ENCODE peak calls at places on chromosomes 4 and X, in four cellular contexts. J is heart right ventricle, B is ovary, S is endothelial cell. R is an unnamed sample.

GRCh38 chr4:13701937-13702446 is 74.5 kb upstream of the BOD1L1 start:
- DNase-seq in S (no peak), B (no peak), J (no peak), R (no peak)

GRCh38 chr4:136395212-136395722 is 1137.0 kb downstream of the PCDH18 start:
- DNase-seq in S (no peak), J (no peak), B (no peak), R (no peak)

GRCh38 chr4:40375090-40375489 is 40.0 kb downstream of the CHRNA9 start:
- DNase-seq in J (no peak), B (no peak), S (no peak), R (no peak)

GRCh38 chrX:334331-334891 is 15.8 kb upstream of the GTPBP6 start:
- DNase-seq in B (peak), J (no peak), S (no peak), R (peak)

GRCh38 chr4:183636923-183637322 is 22.1 kb downstream of the RWDD4 start:
- DNase-seq in B (no peak), S (no peak), J (no peak), R (no peak)

GRCh38 chr4:150501019-150501727 is 80.8 kb upstream of the MAB21L2 start:
- DNase-seq in J (no peak), S (no peak), B (no peak), R (no peak)

GRCh38 chrX:122238801-122239200 is 945.3 kb upstream of the GRIA3 start:
- DNase-seq in S (no peak), B (no peak), J (no peak), R (no peak)

GRCh38 chr4:13509442-13509841 is 25.3 kb upstream of the RAB28 start:
- DNase-seq in J (no peak), B (no peak), S (no peak), R (no peak)

GRCh38 chr4:172515266-172515879 is 653.2 kb upstream of the GALNT7 start:
- DNase-seq in J (no peak), B (no peak), S (no peak), R (no peak)

GRCh38 chr4:63717384-63717783 is 691.9 kb downstream of the TECRL start:
- DNase-seq in S (no peak), B (no peak), J (no peak), R (no peak)

GRCh38 chr4:25843340-25844097 is 19.3 kb downstream of the SEL1L3 start:
- DNase-seq in B (no peak), S (no peak), J (peak), R (peak)

GRCh38 chr4:88893961-88894360 is 163.0 kb downstream of the FAM13A start:
- DNase-seq in S (no peak), B (no peak), J (no peak), R (no peak)

GRCh38 chrX:8890794-8891193 is 89.6 kb upstream of the FAM9A start:
- DNase-seq in S (no peak), J (no peak), B (no peak), R (no peak)

GRCh38 chrX:152450076-152450475 is 1.0 kb downstream of the GABRA3 start:
- DNase-seq in S (no peak), J (no peak), B (no peak), R (no peak)

GRCh38 chrX:46433892-46434291 is 111.3 kb downstream of the ZNF674 start:
- DNase-seq in S (no peak), J (no peak), B (no peak), R (no peak)

GRCh38 chrX:80285131-80285773 is 135.0 kb upstream of the TENT5D start:
- DNase-seq in S (peak), B (no peak), J (no peak), R (no peak)

GRCh38 chr4:186627226-186627865 is 72.0 kb upstream of the MTNR1A start:
- DNase-seq in B (no peak), J (no peak), S (no peak), R (no peak)

GRCh38 chr4:114264877-114265291 is 285.4 kb upstream of the ARSJ start:
- DNase-seq in S (no peak), J (no peak), B (no peak), R (no peak)

GRCh38 chr4:3059090-3059428 is 15.3 kb downstream of the HTT-AS start:
- DNase-seq in B (no peak), S (no peak), J (no peak), R (no peak)

GRCh38 chr4:128379860-128380259 is 92.2 kb upstream of the PGRMC2 start:
- DNase-seq in J (no peak), S (no peak), B (no peak), R (no peak)

GRCh38 chr4:41366911-41367517 is 110.3 kb downstream of the UCHL1 start:
- DNase-seq in S (no peak), J (no peak), B (no peak), R (no peak)

GRCh38 chr4:188282620-188283232 is 143.5 kb downstream of the TRIML1 start:
- DNase-seq in S (peak), B (no peak), J (no peak), R (no peak)

GRCh38 chrX:153926863-153927685 is 1.0 kb upstream of the ARHGAP4 start:
- DNase-seq in S (no peak), J (peak), B (no peak), R (peak)

GRCh38 chrX:79167437-79167836 is 22.9 kb downstream of the GPR174 start:
- DNase-seq in J (no peak), B (no peak), S (no peak), R (no peak)

DNA sequence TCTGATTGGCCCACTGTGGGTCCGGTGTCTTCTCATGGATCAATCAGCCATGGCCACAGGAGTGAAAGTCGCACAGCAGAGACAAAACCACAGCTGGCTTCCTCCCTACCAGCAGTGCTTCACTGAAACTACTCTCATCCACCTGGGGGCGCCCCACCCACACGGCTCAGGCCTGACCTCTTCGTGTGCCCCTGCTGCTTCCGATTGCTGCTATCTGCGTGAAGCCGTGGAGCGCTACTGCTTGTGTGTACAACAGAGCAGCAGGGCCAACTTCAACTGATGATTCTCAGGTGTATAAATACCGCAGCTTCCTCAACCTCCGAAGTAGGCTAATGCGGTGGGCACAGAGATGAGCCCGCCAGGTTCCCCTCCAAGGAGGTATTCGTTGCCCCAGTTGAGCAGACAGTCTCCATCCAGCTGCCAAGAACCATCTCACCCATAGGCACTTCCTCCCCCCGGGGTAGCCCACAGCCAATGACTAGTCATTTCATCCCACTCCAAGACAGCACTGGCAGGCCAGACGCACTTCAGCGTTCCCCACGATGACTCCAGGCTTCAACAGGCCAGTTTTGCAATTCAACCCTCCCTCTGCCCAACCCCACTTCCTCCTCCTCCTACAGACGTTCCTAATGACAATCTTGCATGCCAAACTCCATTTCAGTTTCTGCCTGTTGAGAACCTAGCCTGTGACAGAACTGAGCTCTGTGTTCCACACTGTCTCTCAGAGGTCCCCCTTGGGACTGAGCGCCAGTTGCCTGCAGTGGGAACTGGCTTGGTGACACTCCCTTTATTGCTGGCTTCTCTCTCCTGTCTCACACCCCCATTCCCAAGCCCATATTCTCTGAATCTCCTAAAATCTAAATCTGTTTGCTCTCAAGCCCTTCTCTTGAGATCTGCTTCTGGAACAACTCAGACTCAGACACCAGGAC is 41.3 kb upstream of the ATP6AP2 start:
- DNase-seq in J (peak), B (no peak), S (peak), R (peak)
- TF ChIP-seq CTCF in J (no peak), B (no peak), S (no peak), R (no peak)

GRCh38 chrX:97016106-97016505 is 132.4 kb downstream of the RPA4 start:
- DNase-seq in J (no peak), B (no peak), S (no peak), R (no peak)
- TF ChIP-seq CTCF in J (no peak), B (no peak), S (no peak), R (no peak)

GRCh38 chrX:12269484-12269883 is 131.2 kb downstream of the FRMPD4 start:
- DNase-seq in S (no peak), B (no peak), J (no peak), R (no peak)
- TF ChIP-seq CTCF in S (no peak), B (no peak), J (no peak), R (no peak)

GRCh38 chrX:84188320-84188834 is 378 bp upstream of the RPS6KA6 start:
- DNase-seq in B (peak), S (peak), J (peak), R (peak)
- TF ChIP-seq CTCF in B (no peak), S (no peak), J (no peak), R (no peak)

GRCh38 chrX:99301990-99302389 is 1108.1 kb downstream of the PCDH19 start:
- DNase-seq in S (no peak), B (no peak), J (no peak), R (no peak)
- TF ChIP-seq CTCF in S (peak), B (no peak), J (no peak), R (no peak)

DNA sequence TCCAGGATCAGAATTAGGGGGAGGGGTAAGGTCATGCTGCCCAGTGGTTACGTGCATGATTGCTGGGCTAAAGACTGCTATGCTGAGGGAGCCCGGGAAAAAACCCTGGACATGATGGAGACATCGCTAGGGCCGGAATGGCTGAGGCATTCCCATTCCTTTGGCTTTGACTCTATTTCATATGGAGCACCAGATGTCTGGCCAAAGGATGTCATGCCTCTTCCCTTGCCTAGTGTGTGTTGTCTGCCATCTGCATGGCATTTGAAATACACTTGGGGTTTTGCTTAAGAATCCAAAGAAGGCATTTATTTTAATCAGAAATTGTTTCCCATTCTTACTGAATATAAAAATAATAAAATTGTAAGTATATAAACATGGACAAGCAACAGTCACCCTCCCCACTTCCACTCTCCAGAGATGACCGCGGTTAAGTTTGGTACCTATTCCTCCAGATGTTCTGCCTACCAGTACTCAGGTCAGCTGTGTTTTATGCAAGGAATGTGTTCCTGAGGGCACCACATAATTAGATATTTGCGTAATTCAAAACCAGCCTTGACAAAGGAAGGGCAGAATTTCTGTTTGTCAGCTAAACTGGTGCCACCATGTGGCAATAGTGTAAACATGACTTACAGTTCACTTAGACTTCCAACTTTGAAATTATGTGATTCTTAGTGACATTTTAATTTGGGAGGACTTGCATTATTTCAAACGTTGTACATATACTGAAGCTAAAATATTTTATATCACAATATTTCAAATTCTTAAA is 105.9 kb downstream of the CT47B1 start:
- DNase-seq in S (no peak), B (no peak), J (peak), R (no peak)
- TF ChIP-seq CTCF in S (no peak), B (no peak), J (peak), R (no peak)

DNA sequence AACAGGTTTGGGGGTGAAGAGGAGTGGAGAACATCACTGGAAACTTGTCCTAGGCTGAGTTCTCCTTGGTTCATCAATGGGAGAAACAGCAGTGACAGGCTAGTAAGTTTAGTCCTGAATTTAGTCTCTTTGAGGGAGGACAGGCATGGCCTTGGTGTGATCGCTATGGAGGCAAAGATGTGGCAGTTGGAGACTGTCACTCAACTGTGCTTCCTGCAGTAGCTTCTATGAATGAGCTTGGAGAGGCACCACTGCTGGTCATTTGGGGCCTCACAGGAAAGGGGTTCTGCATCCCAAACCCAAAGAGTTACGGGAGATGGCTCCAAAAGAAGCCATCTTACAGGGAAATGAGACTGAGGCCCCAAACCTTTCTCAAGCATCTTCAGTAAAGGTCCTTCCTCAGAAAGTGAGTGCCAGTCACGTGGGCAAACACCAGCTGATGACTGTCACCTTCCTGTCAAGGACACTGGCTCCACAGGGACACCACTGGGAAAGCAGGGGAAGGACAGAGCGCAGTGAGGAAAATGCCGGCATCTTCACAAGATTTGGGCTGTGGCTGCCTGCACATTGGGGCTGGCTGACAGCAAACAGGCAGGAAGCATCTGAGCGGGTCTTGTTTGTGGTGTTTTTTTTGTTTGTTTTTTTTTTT is 7.2 kb downstream of the MRFAP1 start:
- DNase-seq in J (no peak), S (no peak), B (no peak), R (no peak)
- TF ChIP-seq CTCF in J (no peak), S (no peak), B (no peak), R (no peak)

GRCh38 chr4:182434720-182435119 is 191.5 kb downstream of the TENM3 start:
- DNase-seq in B (no peak), J (no peak), S (no peak), R (no peak)

GRCh38 chr4:182429896-182430295 is 186.7 kb downstream of the TENM3 start:
- DNase-seq in S (no peak), B (no peak), J (no peak), R (no peak)

GRCh38 chr4:182427530-182427929 is 184.3 kb downstream of the TENM3 start:
- DNase-seq in B (no peak), J (no peak), S (no peak), R (no peak)

GRCh38 chr4:182432819-182433218 is 189.6 kb downstream of the TENM3 start:
- DNase-seq in J (no peak), S (no peak), B (no peak), R (no peak)
- TF ChIP-seq CTCF in J (no peak), S (no peak), B (no peak), R (no peak)

GRCh38 chrX:52574416-52575275 is 57.8 kb upstream of the XAGE1B start:
- DNase-seq in S (peak), J (no peak), B (no peak), R (no peak)

GRCh38 chrX:52576946-52577345 is 60.1 kb upstream of the XAGE1B start:
- DNase-seq in J (no peak), B (no peak), S (no peak), R (no peak)

GRCh38 chrX:52577464-52578173 is 60.8 kb upstream of the XAGE1B start:
- DNase-seq in B (no peak), S (no peak), J (no peak), R (no peak)

DNA sequence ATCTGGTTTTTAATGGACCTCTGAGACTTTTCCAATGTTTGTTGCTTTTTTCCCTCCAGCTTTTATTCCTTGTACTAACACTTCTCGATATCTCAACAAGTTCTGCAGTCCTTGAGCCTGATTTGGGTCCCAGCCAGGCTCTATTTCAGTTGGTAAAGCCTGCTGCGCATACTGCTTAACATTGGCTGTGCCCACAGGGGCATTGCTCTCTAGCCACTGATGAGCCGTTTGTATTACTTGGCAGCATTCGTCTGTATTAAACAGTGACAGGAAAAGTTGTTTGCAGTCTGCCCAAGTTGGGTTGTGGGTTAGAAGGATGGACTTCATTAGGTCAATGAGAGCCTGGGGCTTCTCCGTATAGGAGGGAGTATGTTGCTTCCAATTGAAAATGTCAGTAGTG is 59.6 kb upstream of the XAGE1B start:
- DNase-seq in J (no peak), B (no peak), S (no peak), R (no peak)
- TF ChIP-seq CTCF in J (no peak), B (no peak), S (no peak), R (no peak)